ENCODE peak calls at places on chromosomes 1 and 21, in nine cellular contexts. F, C, O, X, W, N, J, U and G are unnamed samples.

GRCh38 chr1:25874635-25875153 is 814 bp downstream of the PAQR7 start:
- DNase-seq in F (no peak), C (no peak), O (no peak), X (no peak), W (no peak), N (no peak), J (no peak), U (no peak), G (no peak)

GRCh38 chr1:192530254-192530653 is 45.3 kb upstream of the RGS1 start:
- DNase-seq in F (no peak), C (no peak), O (peak), X (no peak), W (no peak), N (no peak), J (no peak), U (no peak), G (no peak)

GRCh38 chr1:94614168-94614815 is 72.7 kb upstream of the F3 start:
- DNase-seq in F (no peak), C (no peak), O (no peak), X (no peak), W (no peak), N (no peak), J (no peak), U (no peak), G (no peak)

GRCh38 chr1:8866792-8867415 is 11.6 kb downstream of the ENO1 start:
- DNase-seq in F (no peak), C (no peak), O (no peak), X (peak), W (no peak), N (peak), J (peak), U (no peak), G (no peak)

GRCh38 chr1:44220001-44220751 is 6.9 kb downstream of the DMAP1 start:
- DNase-seq in F (peak), C (no peak), O (no peak), X (no peak), W (no peak), N (peak), J (no peak), U (no peak), G (no peak)

GRCh38 chr1:205907794-205908193 is 35.5 kb downstream of the SLC26A9 start:
- DNase-seq in F (peak), C (peak), O (peak), X (peak), W (no peak), N (peak), J (no peak), U (no peak), G (no peak)

GRCh38 chr1:161218301-161219077 is 3.4 kb downstream of the FCER1G start:
- DNase-seq in F (no peak), C (no peak), O (no peak), X (no peak), W (no peak), N (no peak), J (no peak), U (no peak), G (no peak)

GRCh38 chr1:215677112-215677511 is 110.0 kb downstream of the KCTD3 start:
- DNase-seq in F (no peak), C (no peak), O (no peak), X (no peak), W (no peak), N (no peak), J (no peak), U (no peak), G (no peak)

GRCh38 chr21:44941567-44941966 is 1.7 kb downstream of the SLX9 start:
- DNase-seq in F (no peak), C (no peak), O (no peak), X (no peak), W (no peak), N (no peak), J (no peak), U (no peak), G (no peak)

GRCh38 chr1:95168638-95169411 is 51.7 kb downstream of the TLCD4 start:
- DNase-seq in F (no peak), C (no peak), O (no peak), X (no peak), W (no peak), N (no peak), J (no peak), U (no peak), G (no peak)

GRCh38 chr1:223479718-223480425 is 86.7 kb downstream of the CCDC185 start:
- DNase-seq in F (no peak), C (no peak), O (no peak), X (no peak), W (no peak), N (no peak), J (no peak), U (no peak), G (no peak)

GRCh38 chr21:43917515-43918384 is 52.7 kb downstream of the AGPAT3 start:
- DNase-seq in F (no peak), C (no peak), O (no peak), X (peak), W (no peak), N (no peak), J (no peak), U (peak), G (no peak)

GRCh38 chr1:46487818-46488218 is 1.8 kb upstream of the DMBX1 start:
- DNase-seq in F (no peak), C (no peak), O (peak), X (no peak), W (no peak), N (peak), J (peak), U (peak), G (no peak)

GRCh38 chr1:179127163-179127895 is 45.5 kb downstream of the TOR3A start:
- DNase-seq in F (no peak), C (no peak), O (peak), X (no peak), W (no peak), N (peak), J (no peak), U (no peak), G (no peak)

GRCh38 chr1:161817155-161817730 is 51.1 kb downstream of the ATF6 start:
- DNase-seq in F (no peak), C (no peak), O (no peak), X (no peak), W (no peak), N (no peak), J (no peak), U (no peak), G (no peak)

GRCh38 chr21:39180429-39181019 is 2.7 kb downstream of the PSMG1 start:
- DNase-seq in F (no peak), C (no peak), O (no peak), X (no peak), W (no peak), N (peak), J (no peak), U (no peak), G (no peak)

GRCh38 chr1:159071970-159072582 is 4.5 kb downstream of the AIM2 start:
- DNase-seq in F (peak), C (no peak), O (peak), X (no peak), W (no peak), N (peak), J (no peak), U (no peak), G (peak)

GRCh38 chr1:77175230-77175844 is 43.9 kb downstream of the PIGK start:
- DNase-seq in F (no peak), C (peak), O (peak), X (peak), W (peak), N (peak), J (no peak), U (no peak), G (no peak)

GRCh38 chr1:202658766-202659165 is 51.5 kb downstream of the SYT2 start:
- DNase-seq in F (no peak), C (no peak), O (no peak), X (no peak), W (no peak), N (no peak), J (no peak), U (no peak), G (no peak)